ENCODE peak calls at places on chromosomes 3 and 15, in six cellular contexts. F is nucleus accumbens; M is LHCN-M2; Z is chondrocyte; P is stimulated activated CD4-positive, alpha-beta T cell treated with anti-CD3 and anti-CD28 coated beads, Interleukin-2, amount 100 ng/mL, for 4 hours; X is progenitor cell of endocrine pancreas. B is an unnamed sample.

GRCh38 chr3:172987268-172987667 is 153.8 kb downstream of the SPATA16 start:
- DNase-seq in F (no peak), M (peak), Z (no peak), P (no peak), X (no peak), B (no peak)

GRCh38 chr3:9214599-9214998 is 34.8 kb downstream of the SRGAP3 start:
- DNase-seq in F (no peak), M (peak), Z (no peak), P (no peak), X (no peak), B (no peak)

GRCh38 chr3:75863130-75863529 is 77.8 kb upstream of the ZNF717 start:
- DNase-seq in F (no peak), M (no peak), Z (no peak), P (no peak), X (no peak), B (no peak)

GRCh38 chr15:78790027-78790426 is 21.2 kb downstream of the ADAMTS7 start:
- DNase-seq in F (no peak), M (no peak), Z (no peak), P (no peak), X (no peak), B (no peak)

GRCh38 chr3:27105904-27106303 is 263.3 kb downstream of the NEK10 start:
- DNase-seq in F (no peak), M (no peak), Z (no peak), P (no peak), X (no peak), B (no peak)

GRCh38 chr3:197749601-197750395 is at the start of gene FYTTD1:
- DNase-seq in F (peak), M (peak), Z (peak), P (peak), X (peak), B (peak)

GRCh38 chr3:112579697-112580096 is 17.9 kb downstream of the SLC35A5 start:
- DNase-seq in F (no peak), M (peak), Z (no peak), P (no peak), X (no peak), B (no peak)

GRCh38 chr3:99419111-99419510 is 219.3 kb upstream of the COL8A1 start:
- DNase-seq in F (no peak), M (peak), Z (no peak), P (no peak), X (no peak), B (no peak)

GRCh38 chr3:17420668-17421067 is 321.8 kb downstream of the TBC1D5 start:
- DNase-seq in F (no peak), M (no peak), Z (no peak), P (no peak), X (no peak), B (no peak)

GRCh38 chr3:141426404-141427034 is 58.2 kb downstream of the ZBTB38 start:
- DNase-seq in F (peak), M (no peak), Z (no peak), P (no peak), X (no peak), B (no peak)

GRCh38 chr15:44710236-44711088 is 661 bp downstream of the PATL2 start:
- DNase-seq in F (no peak), M (peak), Z (no peak), P (no peak), X (no peak), B (peak)

GRCh38 chr3:167728176-167728575 is 6.5 kb downstream of the PDCD10 start:
- DNase-seq in F (no peak), M (peak), Z (no peak), P (no peak), X (no peak), B (no peak)

GRCh38 chr15:29668120-29668602 is 154.1 kb downstream of the TJP1 start:
- DNase-seq in F (peak), M (peak), Z (no peak), P (no peak), X (peak), B (no peak)

GRCh38 chr3:12222765-12223485 is 64.2 kb upstream of the TIMP4 start:
- DNase-seq in F (no peak), M (peak), Z (no peak), P (no peak), X (no peak), B (no peak)

GRCh38 chr3:170852307-170852706 is 17.7 kb downstream of the RPL22L1 start:
- DNase-seq in F (no peak), M (no peak), Z (no peak), P (no peak), X (no peak), B (no peak)

GRCh38 chr3:183114374-183114773 is 15.1 kb upstream of the MCCC1 start:
- DNase-seq in F (no peak), M (no peak), Z (no peak), P (no peak), X (no peak), B (no peak)

GRCh38 chr15:88804257-88804656 is 1.0 kb downstream of the ACAN start:
- DNase-seq in F (no peak), M (no peak), Z (no peak), P (no peak), X (no peak), B (no peak)

GRCh38 chr3:45051685-45052084 is 25.6 kb downstream of the CLEC3B start:
- DNase-seq in F (no peak), M (no peak), Z (no peak), P (no peak), X (no peak), B (no peak)

GRCh38 chr15:94671845-94672524 is 440.6 kb downstream of the MCTP2 start:
- DNase-seq in F (no peak), M (no peak), Z (no peak), P (no peak), X (no peak), B (no peak)

GRCh38 chr3:86993704-86994103 is 2.8 kb upstream of the VGLL3 start:
- DNase-seq in F (no peak), M (peak), Z (no peak), P (no peak), X (no peak), B (no peak)

GRCh38 chr3:179410999-179411398 is 40.3 kb downstream of the GNB4 start:
- DNase-seq in F (no peak), M (no peak), Z (no peak), P (no peak), X (no peak), B (no peak)

GRCh38 chr15:96849501-96849900 is 519.0 kb downstream of the NR2F2 start:
- DNase-seq in F (no peak), M (peak), Z (no peak), P (no peak), X (no peak), B (no peak)

GRCh38 chr3:152937234-152937633 is 102.3 kb downstream of the P2RY1 start:
- DNase-seq in F (no peak), M (no peak), Z (no peak), P (no peak), X (no peak), B (no peak)

GRCh38 chr15:37140531-37141053 is 40.2 kb upstream of the MEIS2 start:
- DNase-seq in F (no peak), M (peak), Z (no peak), P (no peak), X (no peak), B (no peak)

GRCh38 chr3:119490153-119490552 is 8.2 kb upstream of the TIMMDC1 start:
- DNase-seq in F (no peak), M (no peak), Z (no peak), P (no peak), X (no peak), B (no peak)

GRCh38 chr3:99868438-99868723 is 50.7 kb downstream of the CMSS1 start:
- DNase-seq in F (no peak), M (no peak), Z (no peak), P (no peak), X (no peak), B (no peak)